ENCODE peak calls at places on chromosomes 11 and 22, in eight cellular contexts. A is lower lobe of right lung, G is body of pancreas, N is A172, B is PC-3, C is cardiac fibroblast, H is iris pigment epithelial cell, F is memory B cell. L is an unnamed sample.

GRCh38 chr11:71213696-71214552 is 38.5 kb downstream of the SHANK2 start:
- DNase-seq in F (no peak), N (no peak), A (no peak), G (no peak), B (no peak), H (no peak), C (no peak), L (no peak)

GRCh38 chr11:110524227-110524626 is 94.5 kb downstream of the FDX1 start:
- DNase-seq in G (no peak), B (peak), C (peak), N (peak), H (peak), F (no peak), A (no peak), L (peak)

GRCh38 chr11:74971424-74971823 is 17.3 kb upstream of the NEU3 start:
- DNase-seq in A (no peak), B (no peak), F (no peak), N (no peak), C (peak), G (no peak), H (no peak), L (no peak)

GRCh38 chr11:128632151-128632791 is 44.9 kb upstream of the ETS1 start:
- DNase-seq in H (peak), G (peak), C (peak), N (peak), B (peak), F (peak), A (no peak), L (peak)

GRCh38 chr11:110737591-110737990 is 25.4 kb upstream of the ARHGAP20 start:
- DNase-seq in B (no peak), H (no peak), F (no peak), A (no peak), N (no peak), C (no peak), G (no peak), L (no peak)

GRCh38 chr22:44371741-44372525 is 59.2 kb upstream of the SHISAL1 start:
- DNase-seq in C (no peak), G (no peak), F (no peak), B (no peak), H (no peak), A (peak), N (no peak), L (no peak)

GRCh38 chr11:46047520-46047919 is 73.7 kb downstream of the PHF21A start:
- DNase-seq in A (no peak), B (peak), F (no peak), N (no peak), H (peak), G (no peak), C (peak), L (no peak)

GRCh38 chr22:21778705-21779363 is 43.2 kb upstream of the YPEL1 start:
- DNase-seq in H (peak), G (no peak), F (no peak), N (peak), A (no peak), C (peak), B (no peak), L (peak)

GRCh38 chr22:43561421-43562178 is 149.8 kb downstream of the MPPED1 start:
- DNase-seq in H (no peak), G (no peak), A (no peak), N (no peak), C (no peak), B (no peak), F (no peak), L (no peak)

GRCh38 chr11:83168756-83169155 is 11.8 kb downstream of the PCF11 start:
- DNase-seq in C (no peak), H (no peak), A (no peak), B (no peak), F (no peak), G (no peak), N (no peak), L (no peak)

GRCh38 chr11:35147273-35147672 is 8.3 kb downstream of the CD44 start:
- DNase-seq in G (no peak), F (no peak), C (no peak), H (no peak), A (no peak), N (no peak), B (no peak), L (no peak)

GRCh38 chr22:32864596-32864995 is 63.1 kb downstream of the TIMP3 start:
- DNase-seq in F (no peak), B (no peak), A (no peak), G (no peak), C (no peak), H (no peak), N (no peak), L (no peak)

GRCh38 chr22:37157516-37158289 is 8.0 kb upstream of the IL2RB start:
- DNase-seq in H (peak), N (peak), F (no peak), B (no peak), G (no peak), C (no peak), A (no peak), L (peak)

GRCh38 chr11:19116971-19117759 is at the start of gene ZDHHC13:
- DNase-seq in B (peak), F (peak), N (peak), A (peak), C (peak), G (peak), H (peak), L (peak)

GRCh38 chr11:35820614-35821013 is 123.2 kb upstream of the LDLRAD3 start:
- DNase-seq in N (no peak), G (no peak), A (no peak), B (no peak), F (no peak), H (no peak), C (no peak), L (no peak)

GRCh38 chr11:10898763-10899541 is 41.1 kb upstream of the ZBED5 start:
- DNase-seq in F (no peak), B (no peak), G (no peak), H (no peak), N (no peak), C (no peak), A (peak), L (no peak)

GRCh38 chr11:110529043-110529442 is 99.3 kb downstream of the FDX1 start:
- DNase-seq in C (peak), G (no peak), B (peak), A (no peak), N (no peak), F (no peak), H (peak), L (no peak)

GRCh38 chr11:123822591-123822990 is 16.4 kb upstream of the OR6M1 start:
- DNase-seq in H (no peak), A (no peak), G (peak), N (peak), F (no peak), B (no peak), C (no peak), L (no peak)

GRCh38 chr22:31947296-31947695 is 3.0 kb downstream of the YWHAH start:
- DNase-seq in C (peak), A (no peak), N (no peak), B (no peak), F (peak), G (peak), H (peak), L (peak)

GRCh38 chr11:87176044-87176443 is 138.3 kb downstream of the TMEM135 start:
- DNase-seq in F (no peak), G (no peak), N (peak), B (peak), A (no peak), H (peak), C (no peak), L (peak)

GRCh38 chr11:22454461-22454860 is 116.3 kb downstream of the SLC17A6 start:
- DNase-seq in C (no peak), A (no peak), F (no peak), B (no peak), H (no peak), G (no peak), N (no peak), L (no peak)

GRCh38 chr11:119863236-119863635 is 134.2 kb upstream of the NECTIN1 start:
- DNase-seq in H (no peak), A (no peak), F (no peak), C (no peak), B (no peak), G (no peak), N (no peak), L (no peak)

GRCh38 chr22:30421695-30422480 is 3.7 kb upstream of the MTFP1 start:
- DNase-seq in B (peak), C (no peak), H (peak), A (no peak), F (no peak), N (no peak), G (no peak), L (no peak)

GRCh38 chr11:102279641-102280170 is 37.6 kb upstream of the BIRC3 start:
- DNase-seq in B (peak), N (no peak), F (no peak), C (peak), H (peak), G (peak), A (no peak), L (no peak)

GRCh38 chr22:23065069-23065451 is 5.3 kb upstream of the GNAZ start:
- DNase-seq in F (no peak), N (no peak), H (no peak), B (no peak), C (no peak), A (peak), G (no peak), L (no peak)

L was measured in HT1080.